ENCODE peak calls at places on chromosomes 7 and 10, in five cellular contexts. U, J, A, D and T are unnamed samples.

GRCh38 chr7:103150192-103150591 is 1.3 kb upstream of the NAPEPLD start:
- DNase-seq in J (peak), D (no peak), U (no peak), A (no peak), T (no peak)

GRCh38 chr10:85508159-85508558 is 858.4 kb downstream of the GRID1 start:
- DNase-seq in A (no peak), D (no peak), U (no peak), J (no peak), T (no peak)

GRCh38 chr10:71728218-71728737 is 8.7 kb upstream of the C10orf105 start:
- DNase-seq in J (no peak), A (peak), D (peak), U (no peak), T (no peak)

GRCh38 chr10:33015798-33016547 is 57.9 kb upstream of the ITGB1 start:
- DNase-seq in D (no peak), A (no peak), U (no peak), J (no peak), T (peak)

GRCh38 chr7:2104107-2104710 is 128.5 kb downstream of the MAD1L1 start:
- DNase-seq in D (no peak), A (peak), U (peak), J (peak), T (peak)

GRCh38 chr7:6231184-6231583 is 41.2 kb downstream of the CYTH3 start:
- DNase-seq in D (no peak), U (no peak), J (no peak), A (no peak), T (no peak)

GRCh38 chr7:37027104-37027503 is 302.8 kb upstream of the AOAH start:
- DNase-seq in A (no peak), J (no peak), U (no peak), D (no peak), T (no peak)

GRCh38 chr10:61890430-61890829 is 11.1 kb upstream of the ARID5B start:
- DNase-seq in J (no peak), A (no peak), D (no peak), U (no peak), T (peak)

GRCh38 chr7:26398436-26399308 is 107.0 kb downstream of the SNX10 start:
- DNase-seq in D (peak), A (peak), U (peak), J (no peak), T (peak)

GRCh38 chr10:78543749-78544446 is 510.2 kb downstream of the RPS24 start:
- DNase-seq in U (no peak), D (no peak), J (peak), A (no peak), T (peak)

GRCh38 chr10:22152403-22152802 is 65.4 kb downstream of the EBLN1 start:
- DNase-seq in U (no peak), J (no peak), A (no peak), D (no peak), T (no peak)

GRCh38 chr10:22150842-22151241 is 67.0 kb downstream of the EBLN1 start:
- DNase-seq in D (no peak), A (no peak), J (no peak), U (no peak), T (no peak)

GRCh38 chr10:22148956-22149355 is 68.9 kb downstream of the EBLN1 start:
- DNase-seq in D (no peak), J (no peak), U (no peak), A (no peak), T (peak)
- TF ChIP-seq MXI1 in D (no peak), J (no peak), U (no peak), A (no peak), T (no peak)

GRCh38 chr7:74272305-74273038 is 16.7 kb upstream of the CLIP2 start:
- DNase-seq in J (no peak), D (peak), U (peak), A (peak), T (peak)
- TF ChIP-seq MXI1 in J (no peak), D (no peak), U (no peak), A (no peak), T (peak)

DNA sequence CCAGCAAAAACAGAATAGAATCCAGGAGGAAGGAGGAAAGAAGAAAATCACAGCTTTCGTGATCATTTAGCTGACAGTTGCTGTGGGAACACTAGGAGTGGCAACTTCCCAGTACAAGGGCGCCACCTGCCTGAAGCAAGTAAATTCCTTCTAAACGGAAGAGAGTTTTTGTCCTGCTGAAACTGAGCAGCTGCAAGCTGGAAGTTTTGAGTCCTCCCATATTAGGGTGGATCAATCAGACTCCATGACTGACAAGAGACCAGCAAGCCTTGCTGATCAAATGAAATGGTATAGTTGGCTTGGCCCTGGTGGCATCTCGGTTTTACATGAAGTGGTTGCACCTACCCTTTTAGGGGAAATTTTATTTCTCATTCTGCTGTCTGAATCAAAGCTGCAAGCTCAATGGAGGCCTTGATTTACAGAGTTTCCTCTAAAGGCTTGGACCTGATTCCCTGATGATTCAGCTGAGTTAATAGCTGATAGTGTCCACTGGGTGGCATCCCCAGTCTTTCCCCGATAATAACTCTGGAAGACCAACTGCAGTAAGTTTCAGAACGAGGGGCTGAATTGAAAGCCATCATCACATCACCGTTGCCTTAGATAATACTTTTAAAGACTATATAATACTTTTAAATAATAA is 299.6 kb downstream of the HGF start:
- DNase-seq in U (peak), D (no peak), J (peak), A (peak), T (peak)
- TF ChIP-seq MXI1 in U (no peak), D (no peak), J (no peak), A (no peak), T (no peak)

GRCh38 chr7:77702451-77703219 is 6.4 kb downstream of the RSBN1L start:
- DNase-seq in U (no peak), J (no peak), A (no peak), D (no peak), T (no peak)
- TF ChIP-seq MXI1 in U (no peak), J (no peak), A (no peak), D (no peak), T (no peak)